ENCODE peak calls at places on chromosomes 12 and 14, in eight cellular contexts. One of them, this sample, is unnamed.

GRCh38 chr12:93954160-93955112 is 193.9 kb upstream of the PLXNC1 start:
- DNase-seq in esophagus squamous epithelium: no peak
- DNase-seq in Panc1: no peak
- DNase-seq in dorsolateral prefrontal cortex: no peak
- DNase-seq in CD8-positive, alpha-beta memory T cell: no peak
- DNase-seq in kidney: no peak
- DNase-seq in neural progenitor cell: no peak
- DNase-seq in cardiac muscle cell: no peak
- DNase-seq in this sample: no peak

GRCh38 chr12:68290126-68290525 is 36.7 kb upstream of the IL22 start:
- DNase-seq in kidney: no peak
- DNase-seq in dorsolateral prefrontal cortex: no peak
- DNase-seq in cardiac muscle cell: no peak
- DNase-seq in CD8-positive, alpha-beta memory T cell: no peak
- DNase-seq in esophagus squamous epithelium: no peak
- DNase-seq in Panc1: no peak
- DNase-seq in neural progenitor cell: no peak
- DNase-seq in this sample: no peak

GRCh38 chr14:65134651-65135579 is 32.6 kb upstream of the MAX start:
- DNase-seq in esophagus squamous epithelium: no peak
- DNase-seq in dorsolateral prefrontal cortex: no peak
- DNase-seq in Panc1: no peak
- DNase-seq in kidney: no peak
- DNase-seq in cardiac muscle cell: no peak
- DNase-seq in neural progenitor cell: no peak
- DNase-seq in CD8-positive, alpha-beta memory T cell: peak
- DNase-seq in this sample: no peak

GRCh38 chr12:54357802-54358619 is 6.3 kb downstream of the GPR84 start:
- DNase-seq in kidney: no peak
- DNase-seq in neural progenitor cell: peak
- DNase-seq in dorsolateral prefrontal cortex: peak
- DNase-seq in cardiac muscle cell: no peak
- DNase-seq in esophagus squamous epithelium: no peak
- DNase-seq in CD8-positive, alpha-beta memory T cell: peak
- DNase-seq in Panc1: no peak
- DNase-seq in this sample: no peak

GRCh38 chr14:20781805-20782204 is 737 bp downstream of the RNASE6 start:
- DNase-seq in cardiac muscle cell: no peak
- DNase-seq in kidney: no peak
- DNase-seq in CD8-positive, alpha-beta memory T cell: no peak
- DNase-seq in dorsolateral prefrontal cortex: no peak
- DNase-seq in neural progenitor cell: no peak
- DNase-seq in esophagus squamous epithelium: no peak
- DNase-seq in Panc1: no peak
- DNase-seq in this sample: no peak

GRCh38 chr12:14554281-14555008 is 13.2 kb downstream of the PLBD1 start:
- DNase-seq in kidney: peak
- DNase-seq in CD8-positive, alpha-beta memory T cell: no peak
- DNase-seq in Panc1: no peak
- DNase-seq in esophagus squamous epithelium: no peak
- DNase-seq in neural progenitor cell: no peak
- DNase-seq in cardiac muscle cell: peak
- DNase-seq in dorsolateral prefrontal cortex: peak
- DNase-seq in this sample: peak

GRCh38 chr12:94817695-94818075 is 167.3 kb upstream of the TMCC3 start:
- DNase-seq in CD8-positive, alpha-beta memory T cell: no peak
- DNase-seq in cardiac muscle cell: no peak
- DNase-seq in Panc1: no peak
- DNase-seq in kidney: no peak
- DNase-seq in dorsolateral prefrontal cortex: no peak
- DNase-seq in esophagus squamous epithelium: no peak
- DNase-seq in neural progenitor cell: no peak
- DNase-seq in this sample: no peak

GRCh38 chr14:34711169-34711568 is 3.2 kb downstream of the CFL2 start:
- DNase-seq in CD8-positive, alpha-beta memory T cell: no peak
- DNase-seq in dorsolateral prefrontal cortex: no peak
- DNase-seq in esophagus squamous epithelium: no peak
- DNase-seq in neural progenitor cell: no peak
- DNase-seq in cardiac muscle cell: peak
- DNase-seq in Panc1: no peak
- DNase-seq in kidney: no peak
- DNase-seq in this sample: peak

GRCh38 chr12:124917135-124917840 is 2.8 kb upstream of the UBC start:
- DNase-seq in neural progenitor cell: peak
- DNase-seq in kidney: peak
- DNase-seq in cardiac muscle cell: peak
- DNase-seq in Panc1: no peak
- DNase-seq in dorsolateral prefrontal cortex: peak
- DNase-seq in esophagus squamous epithelium: no peak
- DNase-seq in CD8-positive, alpha-beta memory T cell: peak
- DNase-seq in this sample: no peak

GRCh38 chr12:124915249-124916236 is 1.1 kb upstream of the UBC start:
- DNase-seq in CD8-positive, alpha-beta memory T cell: no peak
- DNase-seq in Panc1: no peak
- DNase-seq in cardiac muscle cell: peak
- DNase-seq in neural progenitor cell: peak
- DNase-seq in esophagus squamous epithelium: no peak
- DNase-seq in dorsolateral prefrontal cortex: no peak
- DNase-seq in kidney: no peak
- DNase-seq in this sample: no peak

GRCh38 chr12:124917841-124918621 is 3.6 kb upstream of the UBC start:
- DNase-seq in Panc1: no peak
- DNase-seq in neural progenitor cell: no peak
- DNase-seq in dorsolateral prefrontal cortex: no peak
- DNase-seq in esophagus squamous epithelium: no peak
- DNase-seq in cardiac muscle cell: no peak
- DNase-seq in kidney: no peak
- DNase-seq in CD8-positive, alpha-beta memory T cell: no peak
- DNase-seq in this sample: no peak

GRCh38 chr12:124914392-124915248 is at the start of gene UBC:
- DNase-seq in dorsolateral prefrontal cortex: peak
- DNase-seq in esophagus squamous epithelium: no peak
- DNase-seq in cardiac muscle cell: peak
- DNase-seq in Panc1: no peak
- DNase-seq in CD8-positive, alpha-beta memory T cell: peak
- DNase-seq in neural progenitor cell: peak
- DNase-seq in kidney: peak
- DNase-seq in this sample: no peak

DNA sequence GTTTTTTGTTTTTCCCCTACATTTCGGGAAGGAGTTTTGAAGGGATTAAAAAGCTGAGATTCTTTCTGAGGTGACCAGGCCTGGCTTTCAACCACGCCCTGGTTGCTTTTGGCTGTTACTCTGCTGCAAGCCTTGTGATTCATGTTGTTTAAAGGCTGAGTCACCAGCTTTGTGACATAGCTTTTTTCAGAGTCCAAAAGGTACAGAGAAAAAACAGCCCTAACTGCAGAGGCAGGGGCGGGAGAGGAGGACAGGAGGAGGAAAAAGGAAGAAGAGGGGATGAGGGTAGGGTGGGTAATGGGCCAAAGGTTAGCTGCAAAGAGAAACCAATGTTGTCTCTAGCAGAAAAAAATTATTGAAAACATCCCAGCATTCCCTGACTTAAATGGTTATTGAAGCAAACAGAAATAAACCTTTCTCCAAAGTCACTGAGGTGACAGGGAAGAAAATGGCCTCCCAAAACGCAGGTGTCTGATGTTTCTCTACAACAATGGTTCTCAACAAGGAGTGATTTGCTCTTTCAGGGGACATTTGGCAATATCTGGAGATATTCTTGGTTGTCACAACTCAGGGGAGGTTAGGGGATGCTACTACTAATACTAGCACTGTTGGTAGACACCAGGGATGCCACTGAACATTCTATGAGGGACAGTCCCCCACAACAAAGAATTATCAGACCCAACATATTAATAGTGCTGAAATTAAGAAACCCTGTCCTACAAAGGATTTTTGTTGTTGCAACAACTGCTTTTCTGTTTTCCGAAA is 2.1 kb upstream of the UBC start:
- DNase-seq in Panc1: no peak
- DNase-seq in neural progenitor cell: peak
- DNase-seq in kidney: no peak
- DNase-seq in esophagus squamous epithelium: no peak
- DNase-seq in cardiac muscle cell: peak
- DNase-seq in CD8-positive, alpha-beta memory T cell: no peak
- DNase-seq in dorsolateral prefrontal cortex: peak
- DNase-seq in this sample: no peak
- H3K27ac ChIP-seq in Panc1: peak
- H3K27ac ChIP-seq in neural progenitor cell: peak
- H3K27ac ChIP-seq in kidney: peak
- H3K27ac ChIP-seq in esophagus squamous epithelium: peak
- H3K27ac ChIP-seq in cardiac muscle cell: peak
- H3K27ac ChIP-seq in CD8-positive, alpha-beta memory T cell: peak
- H3K27ac ChIP-seq in dorsolateral prefrontal cortex: peak
- H3K27ac ChIP-seq in this sample: peak

DNA sequence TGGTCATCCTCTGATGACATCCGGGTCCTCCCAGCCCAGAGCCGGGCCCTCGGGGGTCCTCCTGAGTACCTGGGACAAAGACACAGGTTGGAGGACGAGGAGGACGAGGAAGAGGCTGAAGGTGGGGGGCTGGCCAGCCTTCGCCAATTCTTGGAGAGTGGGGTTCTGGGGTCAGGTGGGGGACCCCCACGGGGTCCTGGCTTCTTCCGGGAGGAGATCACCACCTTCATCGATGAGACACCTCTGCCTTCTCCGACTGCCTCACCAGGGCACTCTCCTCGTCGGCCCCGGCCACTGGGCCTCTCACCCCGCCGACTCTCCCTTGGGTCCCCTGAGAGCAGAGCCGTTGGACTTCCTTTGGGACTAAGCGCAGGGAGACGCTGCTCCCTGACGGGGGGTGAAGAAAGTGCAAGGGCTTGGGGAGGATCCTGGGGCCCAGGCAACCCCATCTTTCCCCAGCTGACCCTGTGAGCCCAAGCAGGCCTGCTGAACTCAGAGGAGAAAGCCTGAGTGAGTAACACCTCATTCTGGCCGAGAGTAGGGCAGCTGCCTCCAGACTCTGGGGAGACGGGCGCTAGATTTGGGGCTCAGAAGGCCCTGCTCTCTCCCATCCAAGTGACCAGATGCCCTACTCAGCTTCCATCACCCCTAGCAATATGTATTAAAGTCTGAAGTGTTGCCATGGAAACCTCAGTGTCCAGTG is 1.3 kb upstream of the P3H3 start:
- DNase-seq in Panc1: no peak
- DNase-seq in dorsolateral prefrontal cortex: no peak
- DNase-seq in cardiac muscle cell: no peak
- DNase-seq in esophagus squamous epithelium: no peak
- DNase-seq in kidney: peak
- DNase-seq in CD8-positive, alpha-beta memory T cell: no peak
- DNase-seq in neural progenitor cell: no peak
- DNase-seq in this sample: no peak
- H3K27ac ChIP-seq in Panc1: peak
- H3K27ac ChIP-seq in dorsolateral prefrontal cortex: peak
- H3K27ac ChIP-seq in cardiac muscle cell: peak
- H3K27ac ChIP-seq in esophagus squamous epithelium: peak
- H3K27ac ChIP-seq in kidney: no peak
- H3K27ac ChIP-seq in CD8-positive, alpha-beta memory T cell: peak
- H3K27ac ChIP-seq in neural progenitor cell: no peak
- H3K27ac ChIP-seq in this sample: no peak

GRCh38 chr12:62469704-62470103 is 3.1 kb downstream of the MON2 start:
- DNase-seq in cardiac muscle cell: no peak
- DNase-seq in neural progenitor cell: no peak
- DNase-seq in CD8-positive, alpha-beta memory T cell: no peak
- DNase-seq in Panc1: no peak
- DNase-seq in kidney: no peak
- DNase-seq in esophagus squamous epithelium: no peak
- DNase-seq in dorsolateral prefrontal cortex: no peak
- DNase-seq in this sample: no peak

GRCh38 chr12:62468394-62468793 is 1.8 kb downstream of the MON2 start:
- DNase-seq in cardiac muscle cell: no peak
- DNase-seq in esophagus squamous epithelium: no peak
- DNase-seq in dorsolateral prefrontal cortex: no peak
- DNase-seq in Panc1: no peak
- DNase-seq in neural progenitor cell: no peak
- DNase-seq in CD8-positive, alpha-beta memory T cell: no peak
- DNase-seq in kidney: no peak
- DNase-seq in this sample: no peak

GRCh38 chr12:62468935-62469334 is 2.3 kb downstream of the MON2 start:
- DNase-seq in cardiac muscle cell: no peak
- DNase-seq in dorsolateral prefrontal cortex: no peak
- DNase-seq in neural progenitor cell: no peak
- DNase-seq in kidney: no peak
- DNase-seq in CD8-positive, alpha-beta memory T cell: no peak
- DNase-seq in Panc1: no peak
- DNase-seq in esophagus squamous epithelium: no peak
- DNase-seq in this sample: no peak

GRCh38 chr12:62466018-62466595 is 519 bp upstream of the MON2 start:
- DNase-seq in CD8-positive, alpha-beta memory T cell: no peak
- DNase-seq in Panc1: no peak
- DNase-seq in neural progenitor cell: peak
- DNase-seq in esophagus squamous epithelium: no peak
- DNase-seq in cardiac muscle cell: peak
- DNase-seq in dorsolateral prefrontal cortex: no peak
- DNase-seq in kidney: no peak
- DNase-seq in this sample: peak

GRCh38 chr12:62466596-62467411 is at the start of gene MON2:
- DNase-seq in neural progenitor cell: peak
- DNase-seq in dorsolateral prefrontal cortex: peak
- DNase-seq in esophagus squamous epithelium: peak
- DNase-seq in CD8-positive, alpha-beta memory T cell: peak
- DNase-seq in kidney: peak
- DNase-seq in Panc1: peak
- DNase-seq in cardiac muscle cell: peak
- DNase-seq in this sample: peak
- H3K27ac ChIP-seq in neural progenitor cell: no peak
- H3K27ac ChIP-seq in dorsolateral prefrontal cortex: peak
- H3K27ac ChIP-seq in esophagus squamous epithelium: peak
- H3K27ac ChIP-seq in CD8-positive, alpha-beta memory T cell: peak
- H3K27ac ChIP-seq in kidney: peak
- H3K27ac ChIP-seq in Panc1: peak
- H3K27ac ChIP-seq in cardiac muscle cell: peak
- H3K27ac ChIP-seq in this sample: peak

DNA sequence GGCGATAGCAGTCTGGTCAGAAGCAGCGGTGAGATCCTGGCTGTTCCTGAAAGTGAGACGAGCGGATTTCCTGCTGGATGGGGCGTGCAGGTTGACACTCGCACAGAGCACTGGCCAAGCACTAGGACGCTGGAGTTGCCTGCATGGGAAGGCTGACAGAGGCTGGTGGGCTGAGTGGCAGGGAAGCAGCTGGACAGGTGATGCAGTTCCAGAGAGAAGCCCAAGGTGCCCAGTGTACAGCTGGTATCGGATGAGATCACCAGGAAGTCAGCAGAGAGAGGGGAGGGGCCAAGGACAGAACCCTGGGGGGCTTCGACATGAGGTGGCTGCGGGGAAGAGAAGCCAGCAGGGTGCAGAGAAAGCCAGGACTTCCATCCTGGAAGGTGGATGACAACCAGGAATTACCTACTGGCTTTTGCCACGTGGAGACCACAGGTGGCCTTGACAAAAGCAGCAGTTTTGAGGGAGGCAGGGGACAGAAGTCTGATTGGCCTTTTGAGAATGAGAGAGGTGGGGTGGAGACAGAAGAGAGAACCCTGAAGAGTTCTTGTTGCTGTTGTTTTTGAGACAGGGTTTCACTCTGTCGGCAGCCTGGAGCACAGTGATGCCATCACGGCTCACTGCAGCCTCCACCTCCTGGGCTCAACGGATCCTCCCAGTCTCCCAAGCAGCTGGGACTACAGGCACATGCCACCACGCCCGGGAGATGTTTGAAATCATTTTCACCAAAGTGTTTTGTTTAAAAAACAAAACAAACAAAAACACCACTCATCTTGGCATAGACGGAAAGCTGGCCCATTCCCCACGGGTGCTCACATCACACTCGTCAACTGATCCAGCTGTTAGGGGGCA is 35.3 kb downstream of the CDC42BPB start:
- DNase-seq in neural progenitor cell: no peak
- DNase-seq in esophagus squamous epithelium: no peak
- DNase-seq in cardiac muscle cell: no peak
- DNase-seq in CD8-positive, alpha-beta memory T cell: no peak
- DNase-seq in Panc1: no peak
- DNase-seq in kidney: no peak
- DNase-seq in dorsolateral prefrontal cortex: no peak
- DNase-seq in this sample: no peak
- H3K27ac ChIP-seq in neural progenitor cell: no peak
- H3K27ac ChIP-seq in esophagus squamous epithelium: peak
- H3K27ac ChIP-seq in cardiac muscle cell: no peak
- H3K27ac ChIP-seq in CD8-positive, alpha-beta memory T cell: no peak
- H3K27ac ChIP-seq in Panc1: peak
- H3K27ac ChIP-seq in kidney: peak
- H3K27ac ChIP-seq in dorsolateral prefrontal cortex: peak
- H3K27ac ChIP-seq in this sample: peak

This sample was measured in substantia nigra.